ENCODE peak calls at places on chromosomes 13 and 19, in four cellular contexts. F is stomach, A is gastrocnemius medialis, R is left ventricle myocardium inferior. C is an unnamed sample.

GRCh38 chr19:6230991-6231448 is 48.8 kb downstream of the MLLT1 start:
- DNase-seq in A (no peak), R (no peak), F (no peak), C (no peak)

GRCh38 chr19:56170261-56170660 is 5.5 kb upstream of the GALP start:
- DNase-seq in A (no peak), R (no peak), F (no peak), C (peak; percentile 32)

GRCh38 chr13:44648392-44649117 is 72.4 kb upstream of the TSC22D1 start:
- DNase-seq in F (no peak), A (no peak), R (no peak), C (no peak)

GRCh38 chr19:40503300-40503699 is 36.5 kb downstream of the SPTBN4 start:
- DNase-seq in A (no peak), F (no peak), R (no peak), C (no peak)

GRCh38 chr13:106527806-106528205 is 7.7 kb downstream of the EFNB2 start:
- DNase-seq in F (no peak), R (no peak), A (no peak), C (no peak)

GRCh38 chr19:56153507-56153906 is 12.4 kb downstream of the ZNF444 start:
- DNase-seq in A (no peak), F (no peak), R (no peak), C (no peak)

GRCh38 chr19:47507924-47508553 is 6.8 kb downstream of the NAPA start:
- DNase-seq in A (peak; percentile 43), F (no peak), R (no peak), C (no peak)

GRCh38 chr13:70107498-70108271 is at the start of gene ATXN8OS:
- DNase-seq in R (no peak), A (no peak), F (no peak), C (no peak)

GRCh38 chr13:94968040-94968756 is 255.9 kb upstream of the SOX21 start:
- DNase-seq in A (no peak), F (no peak), R (no peak), C (no peak)

GRCh38 chr13:25683662-25684370 is 312.0 kb downstream of the ATP8A2 start:
- DNase-seq in R (no peak), A (no peak), F (no peak), C (no peak)

GRCh38 chr13:42600943-42601342 is 27.0 kb downstream of the TNFSF11 start:
- DNase-seq in R (no peak), F (no peak), A (no peak), C (no peak)

GRCh38 chr13:30870049-30870884 is 35.8 kb upstream of the MEDAG start:
- DNase-seq in R (peak; percentile 64), F (peak; percentile 42), A (peak; percentile 88), C (peak; percentile 90)

GRCh38 chr13:97130201-97130600 is 91.9 kb upstream of the MBNL2 start:
- DNase-seq in F (no peak), A (no peak), R (no peak), C (no peak)

GRCh38 chr19:3046621-3047306 is 15.5 kb downstream of the TLE5 start:
- DNase-seq in R (no peak), F (no peak), A (no peak), C (no peak)

GRCh38 chr19:41895745-41896580 is 13.0 kb downstream of the ARHGEF1 start:
- DNase-seq in A (no peak), F (no peak), R (no peak), C (no peak)

GRCh38 chr19:49718511-49718910 is 27.6 kb downstream of the CPT1C start:
- DNase-seq in R (no peak), A (no peak), F (no peak), C (no peak)

GRCh38 chr13:30907167-30907761 is 1.2 kb downstream of the MEDAG start:
- DNase-seq in F (no peak), A (no peak), R (no peak), C (no peak)

GRCh38 chr19:31498781-31499180 is 149.5 kb upstream of the TSHZ3 start:
- DNase-seq in R (no peak), A (no peak), F (no peak), C (no peak)

GRCh38 chr13:99778500-99778899 is 193.1 kb downstream of the ZIC5 start:
- DNase-seq in R (no peak), A (no peak), F (no peak), C (no peak)

GRCh38 chr13:79528759-79529191 is 47.8 kb downstream of the NDFIP2 start:
- DNase-seq in F (no peak), A (no peak), R (no peak), C (no peak)

GRCh38 chr19:41706741-41707501 is 1.5 kb upstream of the CEACAM5 start:
- DNase-seq in F (peak; percentile 79), A (no peak), R (peak; percentile 23), C (peak; percentile 22)

GRCh38 chr19:48539503-48540096 is 12.4 kb upstream of the SULT2B1 start:
- DNase-seq in A (no peak), F (peak; percentile 53), R (no peak), C (no peak)

GRCh38 chr13:57629391-57629804 is 2.1 kb upstream of the PCDH17 start:
- DNase-seq in A (no peak), R (no peak), F (no peak), C (no peak)

GRCh38 chr13:20221772-20222171 is 10.3 kb downstream of the GJB6 start:
- DNase-seq in F (no peak), A (no peak), R (no peak), C (no peak)

GRCh38 chr19:16295071-16295470 is 29.6 kb upstream of the KLF2 start:
- DNase-seq in A (no peak), R (no peak), F (no peak), C (no peak)

GRCh38 chr13:26961890-26962615 is 201.5 kb upstream of the GPR12 start:
- DNase-seq in R (no peak), F (peak; percentile 80), A (no peak), C (no peak)

GRCh38 chr13:20174656-20175405 is 14.0 kb upstream of the GJA3 start:
- DNase-seq in R (peak; percentile 42), F (peak; percentile 89), A (peak; percentile 47), C (peak; percentile 77)

GRCh38 chr19:37738371-37738770 is 18.8 kb upstream of the ZNF607 start:
- DNase-seq in A (no peak), R (no peak), F (no peak), C (no peak)
- H3K9me3 ChIP-seq in A (peaks cover 8% of the 10 kb centered on the region), R (peaks cover 74% of the 10 kb centered on the region), F (peaks cover 100% of the 10 kb centered on the region), C (peaks cover 61% of the 10 kb centered on the region)

DNA sequence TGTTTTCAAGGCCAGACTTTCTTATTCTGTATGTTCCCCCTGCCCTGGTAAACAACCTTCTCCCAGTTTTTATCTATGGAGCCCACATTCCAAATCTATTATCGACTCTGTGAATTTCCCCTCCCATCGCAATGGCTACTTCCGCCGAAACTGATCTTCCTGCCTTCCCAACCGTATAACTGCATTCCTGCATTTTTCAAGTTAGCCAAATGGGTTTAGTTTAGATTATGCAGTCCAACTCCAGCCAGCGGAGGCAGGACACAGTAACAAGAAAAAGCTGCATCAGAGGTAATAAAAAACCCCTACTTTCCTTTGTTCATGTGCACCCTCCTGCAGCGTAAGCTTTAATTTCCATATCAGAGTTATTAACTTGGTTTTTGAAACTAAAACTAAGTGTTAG is 112.2 kb upstream of the ZNF91 start:
- DNase-seq in A (no peak), R (no peak), F (no peak), C (no peak)
- H3K9me3 ChIP-seq in A (no peaks in the 10 kb centered on the region), R (no peaks in the 10 kb centered on the region), F (peaks cover 5% of the 10 kb centered on the region), C (no peaks in the 10 kb centered on the region)

GRCh38 chr19:22606954-22607652 is 27.0 kb upstream of the ZNF492 start:
- DNase-seq in R (no peak), F (no peak), A (no peak), C (no peak)
- H3K9me3 ChIP-seq in R (no peaks in the 10 kb centered on the region), F (peaks cover 41% of the 10 kb centered on the region), A (no peaks in the 10 kb centered on the region), C (no peaks in the 10 kb centered on the region)

DNA sequence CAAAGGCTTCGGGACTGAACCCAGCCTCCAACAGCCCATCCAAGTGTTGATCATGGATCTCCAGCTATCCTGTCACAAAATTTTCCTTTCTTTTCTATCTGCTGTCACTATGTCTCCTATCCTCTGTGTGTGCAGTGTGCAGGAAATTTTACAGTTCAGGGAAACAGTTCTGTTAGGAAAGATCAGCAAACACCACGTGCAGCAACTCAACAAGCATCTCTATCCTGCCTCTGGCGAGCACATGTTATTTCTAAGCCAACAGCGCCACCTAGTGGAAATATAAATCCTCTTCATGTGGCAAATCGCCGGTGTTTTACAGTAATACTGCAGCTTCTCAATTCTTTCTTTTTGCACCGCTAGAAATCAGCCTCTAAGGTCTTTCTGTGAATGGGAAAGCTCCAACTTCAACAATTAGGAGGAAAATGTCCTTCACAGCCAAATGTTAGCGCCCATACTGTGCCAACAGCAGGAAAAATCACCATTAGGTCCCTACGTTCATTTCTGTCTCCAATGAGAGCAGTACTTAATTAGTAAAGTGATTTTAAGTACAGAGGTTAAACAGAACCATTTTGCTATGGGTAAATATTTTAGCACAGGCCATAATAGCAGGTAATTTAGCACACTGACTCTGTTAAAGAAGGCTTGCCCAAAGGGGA is 21.3 kb upstream of the ZNF181 start:
- DNase-seq in A (peak; percentile 33), R (no peak), F (peak; percentile 52), C (no peak)
- H3K9me3 ChIP-seq in A (no peaks in the 10 kb centered on the region), R (peaks cover 7% of the 10 kb centered on the region), F (peaks cover 19% of the 10 kb centered on the region), C (no peaks in the 10 kb centered on the region)

DNA sequence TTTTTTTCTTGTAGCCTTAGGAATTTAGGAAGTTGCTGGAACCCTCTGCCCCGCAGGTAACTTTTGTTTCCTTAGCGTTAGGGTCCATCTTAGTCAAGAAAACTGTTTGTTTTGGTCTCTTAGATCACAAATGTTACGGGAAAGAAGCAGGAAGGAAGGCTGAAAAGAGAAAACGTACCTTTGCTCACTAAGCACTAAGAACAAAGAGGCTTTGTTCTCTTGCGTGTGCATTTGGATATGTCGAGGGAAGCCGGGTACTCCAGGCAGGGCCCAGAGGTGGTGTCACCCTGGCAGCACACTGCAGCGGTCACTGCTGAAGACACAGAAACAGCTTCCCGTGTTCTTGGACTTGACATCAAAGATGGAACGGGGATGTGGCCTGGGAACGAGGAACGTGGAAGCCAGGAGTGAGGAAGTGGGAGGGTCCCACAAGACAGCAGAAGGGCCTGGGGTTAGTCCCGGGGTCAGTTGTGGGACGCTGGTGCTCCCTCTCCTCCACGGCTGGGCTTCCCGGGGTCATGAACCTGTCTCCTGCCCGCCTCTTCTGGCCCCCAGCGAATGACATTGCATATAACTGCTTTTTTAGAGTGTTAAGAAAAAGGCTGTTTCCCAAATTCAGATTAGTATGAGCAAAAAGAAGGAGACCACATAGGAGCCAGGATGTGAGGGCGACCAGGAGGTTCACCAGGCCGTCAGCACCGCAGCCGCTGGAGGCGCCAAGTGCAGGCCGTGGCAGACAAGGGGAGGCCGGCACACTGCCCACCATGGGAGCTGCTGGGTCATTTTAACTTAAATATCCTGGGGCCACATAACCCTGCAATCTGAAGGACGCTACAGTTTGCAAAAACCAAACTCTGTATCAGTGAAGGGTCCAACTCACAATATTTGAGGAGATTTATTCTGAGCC is 31.6 kb downstream of the ATP11A start:
- DNase-seq in A (no peak), F (no peak), R (no peak), C (peak; percentile 14)
- H3K9me3 ChIP-seq in A (no peaks in the 10 kb centered on the region), F (no peaks in the 10 kb centered on the region), R (no peaks in the 10 kb centered on the region), C (no peaks in the 10 kb centered on the region)

DNA sequence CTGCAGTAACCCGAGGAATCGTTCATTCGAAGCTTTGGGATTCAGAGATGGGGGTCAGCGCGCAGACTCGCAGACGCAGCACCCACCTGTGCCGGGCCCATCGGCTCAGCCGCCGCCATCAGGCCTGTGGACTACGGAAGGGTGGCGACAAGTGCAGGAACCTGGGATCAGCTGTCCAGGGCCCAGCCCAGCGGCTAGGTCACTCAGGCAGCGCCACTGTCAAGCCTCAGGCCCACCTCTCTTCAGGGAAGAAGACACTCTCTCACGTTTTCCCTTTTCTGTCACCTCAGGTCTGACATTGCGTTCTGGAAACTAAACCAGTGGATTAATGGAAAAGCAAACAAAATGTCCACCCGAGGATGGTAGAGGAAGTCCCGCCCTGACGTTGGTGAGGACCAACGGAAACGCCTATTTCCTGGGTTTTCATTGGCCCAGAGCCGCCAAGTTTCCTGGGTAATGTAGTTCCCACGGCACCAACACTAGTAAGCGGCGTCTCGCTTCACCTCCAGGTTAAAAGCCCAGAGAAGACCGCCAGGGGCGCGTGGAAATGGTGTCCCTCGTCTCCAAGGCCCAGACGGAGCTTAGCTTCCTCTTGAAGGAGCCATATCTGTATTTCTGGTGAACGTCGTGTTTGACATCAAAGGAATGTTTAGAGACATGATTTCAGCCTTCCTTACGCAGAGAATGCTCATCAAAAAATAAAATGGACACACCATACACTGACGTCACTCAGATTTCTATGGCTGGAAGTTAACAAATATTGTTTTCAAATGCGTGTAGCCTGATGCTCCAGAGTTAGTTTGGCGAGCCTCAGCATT is at the start of gene ZNF772:
- DNase-seq in A (peak; percentile 91), F (peak; percentile 91), R (peak; percentile 92), C (peak; percentile 93)
- H3K9me3 ChIP-seq in A (peaks cover 16% of the 10 kb centered on the region), F (peaks cover 81% of the 10 kb centered on the region), R (peaks cover 48% of the 10 kb centered on the region), C (peaks cover 69% of the 10 kb centered on the region)